ENCODE peak calls at places on chromosome 5, in ten cellular contexts. One of them, this sample, is unnamed.

GRCh38 chr5:137739737-137740136 is 3.8 kb upstream of the KLHL3 start:
- DNase-seq in choroid plexus epithelial cell: no peak
- DNase-seq in stimulated activated CD4-positive, alpha-beta T cell treated with anti-CD3 and anti-CD28 coated beads, Interleukin-2, amount 100 ng/mL, for 48 hours: no peak
- DNase-seq in NCI-H1092 treated with DMSO at 0.1 percent for 48 hours: no peak
- DNase-seq in head of caudate nucleus: no peak
- DNase-seq in EH: no peak
- DNase-seq in NCI-H1930: no peak
- DNase-seq in osteocyte: no peak
- DNase-seq in H9: no peak
- DNase-seq in nephron progenitor cell: no peak
- DNase-seq in this sample: no peak

GRCh38 chr5:131206061-131206460 is 35.3 kb downstream of the LYRM7 start:
- DNase-seq in choroid plexus epithelial cell: no peak
- DNase-seq in nephron progenitor cell: no peak
- DNase-seq in stimulated activated CD4-positive, alpha-beta T cell treated with anti-CD3 and anti-CD28 coated beads, Interleukin-2, amount 100 ng/mL, for 48 hours: no peak
- DNase-seq in EH: no peak
- DNase-seq in osteocyte: no peak
- DNase-seq in NCI-H1930: no peak
- DNase-seq in NCI-H1092 treated with DMSO at 0.1 percent for 48 hours: no peak
- DNase-seq in H9: no peak
- DNase-seq in head of caudate nucleus: no peak
- DNase-seq in this sample: no peak

GRCh38 chr5:179870403-179870903 is 11.8 kb upstream of the MRNIP start:
- DNase-seq in head of caudate nucleus: peak; percentile 72
- DNase-seq in EH: peak; percentile 44
- DNase-seq in osteocyte: no peak
- DNase-seq in NCI-H1092 treated with DMSO at 0.1 percent for 48 hours: peak; percentile 3
- DNase-seq in choroid plexus epithelial cell: peak; percentile 72
- DNase-seq in H9: peak; percentile 81
- DNase-seq in stimulated activated CD4-positive, alpha-beta T cell treated with anti-CD3 and anti-CD28 coated beads, Interleukin-2, amount 100 ng/mL, for 48 hours: no peak
- DNase-seq in nephron progenitor cell: peak; percentile 53
- DNase-seq in NCI-H1930: no peak
- DNase-seq in this sample: no peak

GRCh38 chr5:23823521-23823920 is 316.1 kb downstream of the PRDM9 start:
- DNase-seq in osteocyte: no peak
- DNase-seq in head of caudate nucleus: no peak
- DNase-seq in choroid plexus epithelial cell: no peak
- DNase-seq in NCI-H1092 treated with DMSO at 0.1 percent for 48 hours: no peak
- DNase-seq in EH: no peak
- DNase-seq in NCI-H1930: no peak
- DNase-seq in stimulated activated CD4-positive, alpha-beta T cell treated with anti-CD3 and anti-CD28 coated beads, Interleukin-2, amount 100 ng/mL, for 48 hours: no peak
- DNase-seq in H9: no peak
- DNase-seq in nephron progenitor cell: no peak
- DNase-seq in this sample: no peak

GRCh38 chr5:131406076-131406475 is 142.2 kb downstream of the CDC42SE2 start:
- DNase-seq in head of caudate nucleus: no peak
- DNase-seq in stimulated activated CD4-positive, alpha-beta T cell treated with anti-CD3 and anti-CD28 coated beads, Interleukin-2, amount 100 ng/mL, for 48 hours: no peak
- DNase-seq in choroid plexus epithelial cell: no peak
- DNase-seq in NCI-H1092 treated with DMSO at 0.1 percent for 48 hours: no peak
- DNase-seq in EH: no peak
- DNase-seq in nephron progenitor cell: no peak
- DNase-seq in H9: no peak
- DNase-seq in NCI-H1930: no peak
- DNase-seq in osteocyte: no peak
- DNase-seq in this sample: no peak

GRCh38 chr5:150035139-150035893 is 34.8 kb downstream of the HMGXB3 start:
- DNase-seq in head of caudate nucleus: no peak
- DNase-seq in stimulated activated CD4-positive, alpha-beta T cell treated with anti-CD3 and anti-CD28 coated beads, Interleukin-2, amount 100 ng/mL, for 48 hours: no peak
- DNase-seq in H9: no peak
- DNase-seq in osteocyte: no peak
- DNase-seq in choroid plexus epithelial cell: no peak
- DNase-seq in NCI-H1930: no peak
- DNase-seq in EH: no peak
- DNase-seq in nephron progenitor cell: no peak
- DNase-seq in NCI-H1092 treated with DMSO at 0.1 percent for 48 hours: no peak
- DNase-seq in this sample: no peak

GRCh38 chr5:111742595-111742994 is 14.4 kb downstream of the NREP start:
- DNase-seq in choroid plexus epithelial cell: peak; percentile 91
- DNase-seq in NCI-H1092 treated with DMSO at 0.1 percent for 48 hours: peak; percentile 37
- DNase-seq in osteocyte: no peak
- DNase-seq in nephron progenitor cell: peak; percentile 15
- DNase-seq in EH: peak; percentile 94
- DNase-seq in NCI-H1930: no peak
- DNase-seq in H9: no peak
- DNase-seq in head of caudate nucleus: no peak
- DNase-seq in stimulated activated CD4-positive, alpha-beta T cell treated with anti-CD3 and anti-CD28 coated beads, Interleukin-2, amount 100 ng/mL, for 48 hours: no peak
- DNase-seq in this sample: peak; percentile 23

GRCh38 chr5:146717951-146718350 is 160.6 kb downstream of the PPP2R2B start:
- DNase-seq in H9: no peak
- DNase-seq in EH: no peak
- DNase-seq in nephron progenitor cell: no peak
- DNase-seq in NCI-H1092 treated with DMSO at 0.1 percent for 48 hours: no peak
- DNase-seq in NCI-H1930: no peak
- DNase-seq in stimulated activated CD4-positive, alpha-beta T cell treated with anti-CD3 and anti-CD28 coated beads, Interleukin-2, amount 100 ng/mL, for 48 hours: no peak
- DNase-seq in head of caudate nucleus: no peak
- DNase-seq in choroid plexus epithelial cell: no peak
- DNase-seq in osteocyte: no peak
- DNase-seq in this sample: no peak

GRCh38 chr5:81268797-81269196 is 32.6 kb upstream of the ZCCHC9 start:
- DNase-seq in osteocyte: no peak
- DNase-seq in stimulated activated CD4-positive, alpha-beta T cell treated with anti-CD3 and anti-CD28 coated beads, Interleukin-2, amount 100 ng/mL, for 48 hours: no peak
- DNase-seq in EH: peak; percentile 89
- DNase-seq in NCI-H1930: no peak
- DNase-seq in NCI-H1092 treated with DMSO at 0.1 percent for 48 hours: no peak
- DNase-seq in H9: no peak
- DNase-seq in nephron progenitor cell: no peak
- DNase-seq in head of caudate nucleus: no peak
- DNase-seq in choroid plexus epithelial cell: peak; percentile 94
- DNase-seq in this sample: peak; percentile 43

GRCh38 chr5:135466178-135467050 is 14.3 kb upstream of the TIFAB start:
- DNase-seq in H9: peak; percentile 86
- DNase-seq in NCI-H1092 treated with DMSO at 0.1 percent for 48 hours: peak; percentile 39
- DNase-seq in NCI-H1930: peak; percentile 6
- DNase-seq in osteocyte: peak; percentile 92
- DNase-seq in head of caudate nucleus: peak; percentile 86
- DNase-seq in nephron progenitor cell: peak; percentile 92
- DNase-seq in stimulated activated CD4-positive, alpha-beta T cell treated with anti-CD3 and anti-CD28 coated beads, Interleukin-2, amount 100 ng/mL, for 48 hours: peak; percentile 70
- DNase-seq in EH: peak; percentile 73
- DNase-seq in choroid plexus epithelial cell: peak; percentile 80
- DNase-seq in this sample: peak; percentile 76

GRCh38 chr5:82599030-82599429 is 320.9 kb upstream of the RPS23 start:
- DNase-seq in EH: no peak
- DNase-seq in NCI-H1930: no peak
- DNase-seq in NCI-H1092 treated with DMSO at 0.1 percent for 48 hours: no peak
- DNase-seq in stimulated activated CD4-positive, alpha-beta T cell treated with anti-CD3 and anti-CD28 coated beads, Interleukin-2, amount 100 ng/mL, for 48 hours: no peak
- DNase-seq in head of caudate nucleus: no peak
- DNase-seq in osteocyte: no peak
- DNase-seq in nephron progenitor cell: no peak
- DNase-seq in H9: no peak
- DNase-seq in choroid plexus epithelial cell: no peak
- DNase-seq in this sample: no peak

This sample was measured in H54.